ENCODE peak calls at places on chromosomes 7 and 10, in four cellular contexts. I is WTC11, M is K562, E is GM12878. P is an unnamed sample.

GRCh38 chr10:3046941-3047621 is 20.3 kb upstream of the PFKP start:
- DNase-seq in I (no peak), M (no peak), E (no peak), P (no peak)

GRCh38 chr10:34186740-34187139 is 628.4 kb downstream of the PARD3 start:
- DNase-seq in I (no peak), M (no peak), E (no peak), P (no peak)

GRCh38 chr10:58590152-58590551 is 77.5 kb downstream of the BICC1 start:
- DNase-seq in I (no peak), M (no peak), E (no peak), P (no peak)

GRCh38 chr7:46948776-46949175 is 633.1 kb downstream of the TNS3 start:
- DNase-seq in I (no peak), M (no peak), E (no peak), P (no peak)

GRCh38 chr7:97499204-97499603 is 232.7 kb upstream of the TAC1 start:
- DNase-seq in I (peak), M (peak), E (no peak), P (peak)

GRCh38 chr7:24709585-24710360 is 47.5 kb downstream of the GSDME start:
- DNase-seq in I (no peak), M (no peak), E (no peak), P (no peak)

GRCh38 chr10:49652416-49653385 is 26.8 kb upstream of the C10orf53 start:
- DNase-seq in I (no peak), M (no peak), E (no peak), P (no peak)

GRCh38 chr10:80471715-80472233 is 17.7 kb downstream of the TSPAN14 start:
- DNase-seq in I (no peak), M (no peak), E (no peak), P (no peak)

GRCh38 chr7:140923358-140924006 is 1.2 kb downstream of the BRAF start:
- DNase-seq in I (no peak), M (peak), E (no peak), P (no peak)

GRCh38 chr7:117479480-117480224 is at the start of gene CFTR:
- DNase-seq in I (peak), M (no peak), E (no peak), P (no peak)

GRCh38 chr7:23490357-23491131 is 20.3 kb upstream of the IGF2BP3 start:
- DNase-seq in I (peak), M (peak), E (no peak), P (no peak)

GRCh38 chr10:103427866-103428265 is 24.3 kb downstream of the CALHM2 start:
- DNase-seq in I (no peak), M (no peak), E (no peak), P (no peak)

GRCh38 chr7:106774768-106775551 is 90.1 kb upstream of the PIK3CG start:
- DNase-seq in I (no peak), M (peak), E (no peak), P (no peak)

GRCh38 chr7:80307251-80307856 is 172.7 kb downstream of the GNAI1 start:
- DNase-seq in I (no peak), M (no peak), E (no peak), P (no peak)

GRCh38 chr10:36730316-36730715 is 395.1 kb upstream of the ANKRD30A start:
- DNase-seq in I (no peak), M (no peak), E (no peak), P (no peak)

GRCh38 chr7:131480384-131481315 is 75.8 kb downstream of the PODXL start:
- DNase-seq in I (no peak), M (no peak), E (no peak), P (peak)

GRCh38 chr7:151174246-151175046 is 7.0 kb upstream of the GBX1 start:
- DNase-seq in I (peak), M (no peak), E (no peak), P (no peak)

GRCh38 chr10:21814866-21815265 is 188.7 kb downstream of the DNAJC1 start:
- DNase-seq in I (no peak), M (no peak), E (no peak), P (no peak)

GRCh38 chr10:102186128-102186527 is 33.9 kb downstream of the NOLC1 start:
- DNase-seq in I (no peak), M (no peak), E (no peak), P (no peak)

GRCh38 chr7:107035446-107035845 is 9.1 kb upstream of the PRKAR2B start:
- DNase-seq in I (no peak), M (peak), E (no peak), P (no peak)

GRCh38 chr7:95599069-95599468 is 2.8 kb upstream of the PDK4 start:
- DNase-seq in I (no peak), M (no peak), E (no peak), P (no peak)

GRCh38 chr7:47635091-47636090 is 53.5 kb upstream of the TNS3 start:
- DNase-seq in I (peak), M (no peak), E (no peak), P (peak)

GRCh38 chr10:106608101-106608500 is 556.4 kb downstream of the SORCS1 start:
- DNase-seq in I (no peak), M (no peak), E (no peak), P (no peak)

GRCh38 chr10:132572545-132572937 is 35.0 kb downstream of the INPP5A start:
- DNase-seq in I (peak), M (no peak), E (no peak), P (no peak)

GRCh38 chr10:52729259-52730104 is 43.1 kb downstream of the MBL2 start:
- DNase-seq in I (no peak), M (no peak), E (no peak), P (peak)

GRCh38 chr10:66322261-66322660 is 603.6 kb upstream of the LRRTM3 start:
- DNase-seq in I (no peak), M (no peak), E (no peak), P (no peak)

GRCh38 chr10:46543379-46544014 is 13.0 kb downstream of the GPRIN2 start:
- DNase-seq in I (no peak), M (no peak), E (no peak), P (no peak)

GRCh38 chr7:109179601-109180000 is 609.9 kb downstream of the DNAJB9 start:
- DNase-seq in I (no peak), M (no peak), E (no peak), P (no peak)

GRCh38 chr10:95604630-95605029 is 43.5 kb upstream of the SORBS1 start:
- DNase-seq in I (no peak), M (no peak), E (no peak), P (peak)

GRCh38 chr10:598415-599170 is 90.9 kb downstream of the DIP2C start:
- DNase-seq in I (no peak), M (no peak), E (no peak), P (no peak)

GRCh38 chr10:133405272-133405671 is 11.3 kb downstream of the MTG1 start:
- DNase-seq in I (no peak), M (no peak), E (no peak), P (no peak)

GRCh38 chr10:25455980-25456567 is 281.3 kb downstream of the GPR158 start:
- DNase-seq in I (no peak), M (peak), E (no peak), P (no peak)

GRCh38 chr10:120458432-120458831 is 1.4 kb downstream of the PLPP4 start:
- DNase-seq in I (no peak), M (no peak), E (no peak), P (no peak)

GRCh38 chr10:78526347-78526746 is 492.7 kb downstream of the RPS24 start:
- DNase-seq in I (no peak), M (no peak), E (no peak), P (no peak)

GRCh38 chr10:50604823-50605222 is 18.9 kb downstream of the SGMS1 start:
- DNase-seq in I (no peak), M (no peak), E (no peak), P (no peak)

GRCh38 chr10:26566525-26567348 is 128.6 kb downstream of the APBB1IP start:
- DNase-seq in I (peak), M (no peak), E (no peak), P (no peak)

GRCh38 chr7:20064181-20064970 is 152.8 kb downstream of the MACC1 start:
- DNase-seq in I (no peak), M (no peak), E (no peak), P (no peak)

GRCh38 chr10:100364735-100365391 is 17.8 kb downstream of the SCD start:
- DNase-seq in I (no peak), M (peak), E (no peak), P (peak)

GRCh38 chr7:131071786-131072504 is 255.7 kb upstream of the MKLN1 start:
- DNase-seq in I (no peak), M (peak), E (no peak), P (no peak)

GRCh38 chr10:89503151-89503550 is 32.2 kb downstream of the SLC16A12 start:
- DNase-seq in I (no peak), M (no peak), E (no peak), P (no peak)

GRCh38 chr10:89502556-89502955 is 32.8 kb downstream of the SLC16A12 start:
- DNase-seq in I (no peak), M (no peak), E (no peak), P (no peak)

GRCh38 chr10:89504691-89505090 is 30.7 kb downstream of the SLC16A12 start:
- DNase-seq in I (no peak), M (no peak), E (no peak), P (no peak)

GRCh38 chr10:89505606-89506005 is 29.8 kb downstream of the SLC16A12 start:
- DNase-seq in I (no peak), M (no peak), E (no peak), P (no peak)

GRCh38 chr10:89503633-89504345 is 31.6 kb downstream of the SLC16A12 start:
- DNase-seq in I (no peak), M (no peak), E (no peak), P (no peak)
- TF ChIP-seq ETV6 in I (no peak), M (no peak), E (no peak), P (no peak)

GRCh38 chr10:114543456-114543855 is 114.6 kb downstream of the ABLIM1 start:
- DNase-seq in I (no peak), M (no peak), E (no peak), P (no peak)
- TF ChIP-seq ETV6 in I (no peak), M (no peak), E (no peak), P (no peak)

DNA sequence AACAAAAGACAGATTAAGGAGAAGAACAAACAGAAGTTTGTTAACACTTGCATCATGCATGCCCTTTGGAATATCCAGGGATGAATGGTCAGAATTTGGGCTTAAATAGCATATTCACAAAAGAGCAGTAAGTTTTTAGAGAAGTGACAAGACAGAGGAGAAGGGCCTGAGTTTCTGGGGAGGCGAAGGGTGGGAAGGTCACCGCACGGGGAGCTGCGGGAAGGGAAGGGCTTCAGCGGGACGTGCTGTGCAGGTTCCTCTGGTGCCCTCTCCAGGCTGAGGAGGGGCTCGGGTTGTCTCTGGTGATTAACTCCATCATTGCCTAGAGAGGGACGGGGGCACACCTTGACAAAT is 10.4 kb upstream of the ZNF22 start:
- DNase-seq in I (peak), M (peak), E (no peak), P (peak)
- TF ChIP-seq ETV6 in I (no peak), M (no peak), E (no peak), P (no peak)

GRCh38 chr10:45241865-45242518 is 73.4 kb downstream of the OR13A1 start:
- DNase-seq in I (no peak), M (peak), E (no peak), P (no peak)

GRCh38 chr10:45243261-45243660 is 72.1 kb downstream of the OR13A1 start:
- DNase-seq in I (no peak), M (no peak), E (no peak), P (no peak)

GRCh38 chr10:45239642-45240041 is 75.8 kb downstream of the OR13A1 start:
- DNase-seq in I (no peak), M (no peak), E (no peak), P (no peak)

GRCh38 chr10:45235823-45236222 is 79.6 kb downstream of the OR13A1 start:
- DNase-seq in I (no peak), M (no peak), E (no peak), P (no peak)

GRCh38 chr10:45238896-45239295 is 76.5 kb downstream of the OR13A1 start:
- DNase-seq in I (no peak), M (no peak), E (no peak), P (no peak)
- TF ChIP-seq ETV6 in I (no peak), M (no peak), E (no peak), P (no peak)

P was measured in HepG2.